ENCODE peak calls at places on chromosomes 6 and 20, in eight cellular contexts. L is A549, A is Peyer's patch, U is ovary, H is HCT116, J is GM12891, C is sigmoid colon, X is breast epithelium. W is an unnamed sample.
A peak's percentile ranks its signal among the peaks of the same experiment; 100 is the strongest.

GRCh38 chr6:22828179-22829062 is 259.1 kb downstream of the HDGFL1 start:
- DNase-seq in L (peak; percentile 89), A (no peak), U (peak; percentile 32), H (peak; percentile 53), J (peak; percentile 3), C (no peak), X (peak; percentile 61), W (no peak)

GRCh38 chr20:4817230-4817671 is 95.5 kb downstream of the PRND start:
- DNase-seq in L (peak; percentile 81), A (no peak), U (no peak), H (no peak), J (no peak), C (no peak), X (no peak), W (no peak)

GRCh38 chr6:133553652-133554051 is 312.5 kb downstream of the EYA4 start:
- DNase-seq in L (peak; percentile 74), A (peak; percentile 51), U (peak; percentile 65), H (peak; percentile 56), J (no peak), C (no peak), X (no peak), W (peak; percentile 72)

GRCh38 chr6:163533443-163533842 is 118.9 kb downstream of the QKI start:
- DNase-seq in L (peak; percentile 68), A (no peak), U (no peak), H (no peak), J (no peak), C (no peak), X (no peak), W (no peak)

GRCh38 chr6:90369024-90369519 is 72.4 kb upstream of the BACH2 start:
- DNase-seq in L (peak; percentile 96), A (peak; percentile 62), U (peak; percentile 78), H (peak; percentile 99), J (peak; percentile 41), C (peak; percentile 88), X (peak; percentile 82), W (peak; percentile 30)

GRCh38 chr20:44856847-44857448 is 28.6 kb upstream of the YWHAB start:
- DNase-seq in L (peak; percentile 33), A (no peak), U (no peak), H (no peak), J (no peak), C (no peak), X (no peak), W (no peak)

GRCh38 chr6:84791233-84791632 is 26.8 kb upstream of the TBX18 start:
- DNase-seq in L (no peak), A (no peak), U (no peak), H (no peak), J (no peak), C (no peak), X (no peak), W (no peak)

GRCh38 chr6:144150673-144151009 is 324 bp downstream of the STX11 start:
- DNase-seq in L (peak; percentile 45), A (peak; percentile 68), U (peak; percentile 22), H (peak; percentile 41), J (no peak), C (no peak), X (no peak), W (peak; percentile 39)

GRCh38 chr6:113644861-113645575 is 212.1 kb upstream of the MARCKS start:
- DNase-seq in L (no peak), A (no peak), U (no peak), H (peak; percentile 40), J (no peak), C (no peak), X (no peak), W (no peak)

GRCh38 chr6:36340671-36341454 is 4.2 kb upstream of the BNIP5 start:
- DNase-seq in L (peak; percentile 68), A (peak; percentile 91), U (peak; percentile 83), H (peak; percentile 48), J (peak; percentile 53), C (peak; percentile 83), X (peak; percentile 46), W (peak; percentile 78)

GRCh38 chr6:161044335-161044734 is 52.8 kb downstream of the MAP3K4 start:
- DNase-seq in L (no peak), A (no peak), U (no peak), H (no peak), J (no peak), C (no peak), X (no peak), W (no peak)

GRCh38 chr6:53735896-53736295 is 58.9 kb upstream of the LRRC1 start:
- DNase-seq in L (no peak), A (peak; percentile 60), U (no peak), H (no peak), J (no peak), C (no peak), X (no peak), W (no peak)

GRCh38 chr20:50049442-50050026 is 63.4 kb downstream of the UBE2V1 start:
- DNase-seq in L (no peak), A (no peak), U (no peak), H (no peak), J (no peak), C (no peak), X (no peak), W (no peak)

GRCh38 chr6:146149770-146150169 is 120.9 kb downstream of the GRM1 start:
- DNase-seq in L (no peak), A (no peak), U (no peak), H (no peak), J (no peak), C (no peak), X (no peak), W (no peak)

GRCh38 chr6:96907498-96907897 is 9.8 kb upstream of the NDUFAF4 start:
- DNase-seq in L (no peak), A (no peak), U (no peak), H (no peak), J (no peak), C (no peak), X (no peak), W (no peak)

GRCh38 chr20:53413188-53413631 is 180.4 kb downstream of the ZNF217 start:
- DNase-seq in L (peak; percentile 59), A (peak; percentile 88), U (peak; percentile 18), H (peak; percentile 50), J (peak; percentile 69), C (no peak), X (no peak), W (peak; percentile 5)

GRCh38 chr6:2848851-2849250 is 7.2 kb upstream of the SERPINB1 start:
- DNase-seq in L (no peak), A (peak; percentile 78), U (no peak), H (no peak), J (no peak), C (no peak), X (no peak), W (no peak)

GRCh38 chr6:6783736-6784135 is 195.2 kb downstream of the LY86 start:
- DNase-seq in L (no peak), A (no peak), U (no peak), H (no peak), J (no peak), C (no peak), X (no peak), W (no peak)

GRCh38 chr6:150026976-150027805 is 1.9 kb upstream of the RAET1L start:
- DNase-seq in L (no peak), A (no peak), U (no peak), H (no peak), J (no peak), C (no peak), X (no peak), W (no peak)

GRCh38 chr6:16205377-16206144 is 32.8 kb upstream of the GMPR start:
- DNase-seq in L (no peak), A (peak; percentile 77), U (no peak), H (no peak), J (no peak), C (no peak), X (no peak), W (no peak)

GRCh38 chr6:165049362-165049761 is 260.0 kb downstream of the C6orf118 start:
- DNase-seq in L (peak; percentile 20), A (no peak), U (peak; percentile 22), H (peak; percentile 21), J (peak; percentile 7), C (no peak), X (no peak), W (peak; percentile 46)

GRCh38 chr6:25889877-25890853 is 16.1 kb upstream of the SLC17A3 start:
- DNase-seq in L (peak; percentile 47), A (peak; percentile 60), U (peak; percentile 29), H (peak; percentile 27), J (no peak), C (no peak), X (no peak), W (peak; percentile 4)

GRCh38 chr6:49430187-49430586 is 32.9 kb downstream of the MMUT start:
- DNase-seq in L (peak; percentile 1), A (no peak), U (no peak), H (no peak), J (no peak), C (no peak), X (no peak), W (no peak)

DNA sequence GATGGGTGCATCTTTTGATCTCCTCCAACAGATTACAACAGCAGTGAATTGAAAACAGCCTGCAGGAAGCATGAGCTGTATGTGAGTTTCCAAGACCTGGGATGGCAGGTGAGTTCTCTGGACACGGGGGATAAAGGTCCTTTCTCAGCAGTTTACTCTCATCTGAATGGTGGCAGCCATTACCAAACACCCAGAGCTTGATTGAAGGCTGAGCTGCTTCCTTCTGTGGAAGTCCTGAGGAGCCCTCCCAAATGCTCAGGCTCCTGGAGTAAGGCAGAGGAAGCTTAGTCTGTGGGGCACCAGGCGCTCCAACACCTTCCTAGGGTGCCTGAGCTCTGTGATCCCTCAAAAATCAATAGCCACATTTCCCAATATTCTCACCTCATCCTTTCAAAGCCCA is 31.5 kb downstream of the TXNDC5 start:
- DNase-seq in L (no peak), A (no peak), U (no peak), H (no peak), J (no peak), C (no peak), X (no peak), W (no peak)
- TF ChIP-seq POLR2A in L (no peak), A (no peak), U (no peak), H (no peak), J (no peak), C (no peak), X (no peak), W (no peak)

DNA sequence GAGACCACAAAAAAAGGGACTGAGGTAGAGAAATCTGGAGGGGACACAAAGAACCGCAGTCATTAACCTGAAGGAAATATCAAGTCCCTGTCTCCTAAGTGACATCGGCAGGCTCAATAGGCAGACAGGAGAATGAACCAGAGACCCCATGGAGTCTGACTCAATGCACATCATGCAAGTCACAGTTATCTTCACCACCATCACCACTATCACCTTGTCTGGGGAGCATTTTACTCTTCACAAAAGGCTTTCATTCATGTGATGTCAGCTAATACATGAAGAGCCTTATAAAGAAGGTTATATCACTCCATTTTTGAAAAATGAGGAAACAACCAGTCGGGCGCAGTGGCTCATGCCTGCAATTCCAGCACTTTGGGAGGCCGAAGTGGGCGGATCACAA is 4.4 kb downstream of the TAP1 start:
- DNase-seq in L (no peak), A (no peak), U (no peak), H (no peak), J (no peak), C (no peak), X (peak; percentile 2), W (no peak)
- TF ChIP-seq POLR2A in L (no peak), A (no peak), U (no peak), H (no peak), J (no peak), C (no peak), X (no peak), W (no peak)

GRCh38 chr20:5950271-5951031 is at the start of the genes MCM8 and TRMT6:
- DNase-seq in L (peak; percentile 98), A (peak; percentile 98), U (peak; percentile 95), H (peak; percentile 95), J (peak; percentile 79), C (peak; percentile 98), X (peak; percentile 93), W (peak; percentile 96)
- TF ChIP-seq POLR2A in L (peak; percentile 89), A (no peak), U (no peak), H (peak; percentile 50), J (peak; percentile 71), C (no peak), X (no peak), W (peak; percentile 73)

GRCh38 chr6:42984001-42984923 is at the start of gene PPP2R5D:
- DNase-seq in L (peak; percentile 97), A (peak; percentile 99), U (peak; percentile 98), H (peak; percentile 97), J (peak; percentile 96), C (peak; percentile 99), X (peak; percentile 98), W (peak; percentile 98)
- TF ChIP-seq POLR2A in L (peak; percentile 92), A (peak; percentile 61), U (peak; percentile 42), H (peak; percentile 85), J (peak; percentile 91), C (peak; percentile 82), X (peak; percentile 55), W (peak; percentile 90)

W was measured in erythroblast.